ENCODE peak calls at places on chromosomes 4 and X, in four cellular contexts. C is IMR-90, S is K562, H is GM12878. L is an unnamed sample.
A peak's percentile ranks its signal among the peaks of the same experiment; 100 is the strongest.

GRCh38 chr4:10589808-10590207 is 94.8 kb downstream of the CLNK start:
- DNase-seq in C (peak; percentile 29), S (no peak), H (no peak), L (no peak)

GRCh38 chr4:7366958-7367353 is 67.8 kb downstream of the PSAPL1 start:
- DNase-seq in C (no peak), S (no peak), H (no peak), L (no peak)

GRCh38 chr4:110793890-110794588 is 171.2 kb upstream of the PITX2 start:
- DNase-seq in C (no peak), S (no peak), H (no peak), L (no peak)

GRCh38 chr4:118676128-118676527 is 9.1 kb upstream of the METTL14 start:
- DNase-seq in C (no peak), S (no peak), H (no peak), L (no peak)

GRCh38 chrX:39903937-39904336 is 193.8 kb downstream of the BCOR start:
- DNase-seq in C (peak; percentile 44), S (no peak), H (no peak), L (no peak)

GRCh38 chr4:98786866-98787265 is 128.5 kb upstream of the TSPAN5 start:
- DNase-seq in C (peak; percentile 9), S (peak; percentile 33), H (no peak), L (no peak)

GRCh38 chr4:133618963-133619362 is 469.9 kb downstream of the PCDH10 start:
- DNase-seq in C (no peak), S (peak; percentile 12), H (no peak), L (no peak)

GRCh38 chr4:147207941-147208340 is 262.3 kb upstream of the TTC29 start:
- DNase-seq in C (peak; percentile 19), S (no peak), H (no peak), L (no peak)

GRCh38 chr4:113446019-113446418 is 315.5 kb downstream of the CAMK2D start:
- DNase-seq in C (peak; percentile 92), S (no peak), H (no peak), L (no peak)

GRCh38 chr4:55092504-55092903 is 32.9 kb downstream of the KDR start:
- DNase-seq in C (no peak), S (no peak), H (no peak), L (no peak)

GRCh38 chrX:45710081-45710801 is 509.6 kb upstream of the DIPK2B start:
- DNase-seq in C (peak; percentile 96), S (no peak), H (peak; percentile 69), L (peak; percentile 2)

GRCh38 chr4:2415881-2416563 is 2.4 kb downstream of the ZFYVE28 start:
- DNase-seq in C (no peak), S (no peak), H (no peak), L (no peak)
- H3K27me3 ChIP-seq in C (peaks cover 51% of the 10 kb centered on the region), S (no peaks in the 10 kb centered on the region), H (peaks cover 12% of the 10 kb centered on the region), L (peaks cover 29% of the 10 kb centered on the region)

GRCh38 chr4:700587-701264 is 4.9 kb upstream of the PCGF3 start:
- DNase-seq in C (no peak), S (no peak), H (no peak), L (no peak)
- TF ChIP-seq RCOR1 in C (no peak), S (no peak), H (no peak), L (no peak)

DNA sequence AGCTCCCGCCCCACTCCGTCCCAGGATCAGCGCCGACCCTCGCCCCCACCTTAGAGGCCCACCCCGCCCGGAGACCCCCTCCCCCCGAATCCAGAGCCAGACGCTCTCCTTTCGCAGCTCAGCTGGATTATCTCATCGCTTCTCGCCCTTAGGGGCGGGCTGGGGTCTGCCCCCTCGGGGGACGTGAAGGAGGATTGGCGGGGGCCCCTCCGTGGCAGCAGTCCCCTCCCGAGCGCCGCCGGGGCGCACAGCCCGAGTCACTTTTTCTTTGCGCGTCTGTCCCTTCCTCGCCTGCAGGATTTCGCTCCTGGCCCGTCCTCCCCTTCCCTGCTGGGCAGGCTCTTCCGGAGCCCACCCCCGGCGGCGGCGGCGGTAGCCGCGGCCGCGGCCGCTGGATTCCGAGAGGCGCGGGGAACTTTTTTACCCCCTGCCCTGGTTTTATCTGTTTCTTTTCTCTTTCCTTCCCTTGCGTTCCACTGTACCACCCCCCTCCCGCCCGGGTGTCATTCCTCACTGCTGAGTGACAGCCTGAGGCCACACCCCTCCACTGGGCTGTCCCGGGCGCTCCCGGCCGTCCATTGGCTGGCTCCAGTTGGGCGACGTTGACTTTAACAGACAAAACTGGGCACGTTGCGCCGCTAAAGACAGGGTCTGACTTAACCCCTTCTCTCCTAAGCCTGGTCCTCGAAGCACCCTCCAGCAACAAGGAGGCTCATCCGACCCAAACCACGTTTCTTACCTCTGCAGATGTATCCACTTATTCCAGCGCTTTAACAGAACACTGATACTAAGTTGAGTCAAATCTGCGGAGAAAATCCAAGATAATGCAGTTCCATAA is 467 bp upstream of the NKX3-2 start:
- DNase-seq in C (peak; percentile 64), S (peak; percentile 95), H (no peak), L (peak; percentile 87)
- H3K27me3 ChIP-seq in C (peaks cover 72% of the 10 kb centered on the region), S (peaks cover 19% of the 10 kb centered on the region), H (peaks cover 24% of the 10 kb centered on the region), L (peaks cover 74% of the 10 kb centered on the region)

DNA sequence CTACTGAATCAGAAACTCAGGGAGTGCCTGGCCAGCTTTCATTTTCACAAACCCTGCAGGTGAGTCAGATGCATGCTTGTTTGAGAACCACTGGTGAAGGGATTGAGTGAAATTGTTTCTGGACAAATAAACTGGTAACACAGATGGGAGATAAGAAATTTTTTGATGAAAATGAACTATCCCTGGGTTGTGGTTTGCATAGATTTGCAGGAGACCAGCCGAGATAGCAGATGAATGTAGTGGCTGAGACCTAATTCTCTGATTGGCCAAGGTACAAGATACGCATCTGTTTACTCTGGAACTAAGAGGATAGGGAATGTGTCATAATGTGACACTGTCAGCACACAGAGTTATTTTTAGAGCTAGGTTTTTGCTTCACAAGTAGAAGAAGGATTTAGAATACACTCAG is 117.8 kb upstream of the NOCT start:
- DNase-seq in C (peak; percentile 94), S (peak; percentile 29), H (no peak), L (peak; percentile 41)
- TF ChIP-seq RCOR1 in C (peak; percentile 17), S (peak; percentile 92), H (no peak), L (no peak)

GRCh38 chr4:5888222-5888701 is 4.6 kb downstream of the CRMP1 start:
- DNase-seq in C (no peak), S (no peak), H (no peak), L (peak; percentile 92)

GRCh38 chr4:5890063-5890727 is 2.7 kb downstream of the CRMP1 start:
- DNase-seq in C (peak; percentile 30), S (no peak), H (no peak), L (peak; percentile 89)

GRCh38 chr4:5887011-5887360 is 5.9 kb downstream of the CRMP1 start:
- DNase-seq in C (no peak), S (no peak), H (no peak), L (no peak)

GRCh38 chr4:5887361-5888221 is 5.3 kb downstream of the CRMP1 start:
- DNase-seq in C (no peak), S (no peak), H (no peak), L (peak; percentile 84)

GRCh38 chr4:5888706-5889696 is 3.9 kb downstream of the CRMP1 start:
- DNase-seq in C (no peak), S (no peak), H (no peak), L (no peak)
- H3K27me3 ChIP-seq in C (peaks cover 54% of the 10 kb centered on the region), S (peaks cover 24% of the 10 kb centered on the region), H (peaks cover 1% of the 10 kb centered on the region), L (peaks cover 28% of the 10 kb centered on the region)

DNA sequence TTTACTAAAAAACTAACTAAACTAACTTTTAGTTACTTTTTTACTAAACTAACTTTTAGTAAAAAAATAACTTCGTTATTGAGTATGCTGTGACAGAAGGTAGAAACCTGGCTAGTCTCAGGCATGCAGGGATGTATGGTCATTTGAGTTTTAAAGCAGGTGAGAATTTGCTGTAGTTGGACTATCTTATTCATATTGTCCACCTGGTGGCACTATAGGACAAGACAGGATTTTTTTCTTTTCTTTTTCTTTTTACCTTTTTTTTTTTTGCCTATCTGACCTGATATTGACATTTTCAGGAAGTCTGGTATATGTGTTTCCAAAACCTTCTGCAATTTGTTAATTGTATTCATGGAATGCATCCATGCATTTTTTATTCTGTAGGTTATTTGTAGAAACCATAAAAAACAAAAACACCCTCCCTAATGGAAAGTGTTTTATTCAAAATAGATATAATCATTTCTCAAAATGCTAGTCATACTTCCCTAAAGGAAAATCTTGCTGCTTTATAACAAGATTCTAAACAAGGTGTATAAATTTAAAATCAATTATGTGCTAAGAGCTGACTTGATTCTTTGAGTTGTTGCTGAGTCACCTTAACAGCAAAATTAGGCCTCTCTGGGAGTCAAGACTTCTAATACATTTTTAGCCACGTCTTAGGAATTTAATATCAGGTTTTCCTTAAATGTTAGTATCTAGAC is 201.2 kb upstream of the GNPDA2 start:
- DNase-seq in C (peak; percentile 14), S (peak; percentile 7), H (no peak), L (peak; percentile 0)
- TF ChIP-seq RCOR1 in C (no peak), S (no peak), H (no peak), L (no peak)

GRCh38 chr4:73432169-73433000 is 3.6 kb upstream of the AFP start:
- DNase-seq in C (no peak), S (no peak), H (no peak), L (no peak)

GRCh38 chr4:73431813-73432168 is 4.2 kb upstream of the AFP start:
- DNase-seq in C (no peak), S (no peak), H (no peak), L (no peak)

GRCh38 chr4:73430188-73430587 is 5.8 kb upstream of the AFP start:
- DNase-seq in C (no peak), S (no peak), H (no peak), L (no peak)

GRCh38 chr4:73433140-73433539 is 2.9 kb upstream of the AFP start:
- DNase-seq in C (no peak), S (no peak), H (no peak), L (no peak)

GRCh38 chr4:73429118-73429517 is 6.9 kb upstream of the AFP start:
- DNase-seq in C (no peak), S (no peak), H (no peak), L (no peak)
- H3K27me3 ChIP-seq in C (peaks cover 7% of the 10 kb centered on the region), S (no peaks in the 10 kb centered on the region), H (no peaks in the 10 kb centered on the region), L (peaks cover 6% of the 10 kb centered on the region)

DNA sequence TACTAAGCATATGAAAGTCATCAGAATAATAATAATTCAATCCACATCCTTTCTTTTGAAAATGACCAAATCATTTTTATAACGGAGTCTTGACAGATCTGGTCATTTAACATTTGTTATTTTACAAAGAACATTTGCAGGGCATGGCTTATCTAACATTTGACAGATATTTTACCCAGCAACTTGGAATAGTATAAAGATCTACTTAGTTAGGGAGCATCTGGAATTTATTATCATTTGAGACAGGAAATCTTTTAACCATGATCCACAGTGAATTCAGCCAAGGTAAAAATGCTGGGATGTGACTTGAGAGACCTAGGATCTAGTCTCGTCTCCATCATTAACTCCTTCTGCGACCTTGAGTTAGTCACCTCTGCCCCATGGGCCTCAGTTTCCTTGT is 22.4 kb downstream of the STARD8 start:
- DNase-seq in C (no peak), S (no peak), H (no peak), L (peak; percentile 45)
- TF ChIP-seq RCOR1 in C (no peak), S (no peak), H (no peak), L (no peak)

DNA sequence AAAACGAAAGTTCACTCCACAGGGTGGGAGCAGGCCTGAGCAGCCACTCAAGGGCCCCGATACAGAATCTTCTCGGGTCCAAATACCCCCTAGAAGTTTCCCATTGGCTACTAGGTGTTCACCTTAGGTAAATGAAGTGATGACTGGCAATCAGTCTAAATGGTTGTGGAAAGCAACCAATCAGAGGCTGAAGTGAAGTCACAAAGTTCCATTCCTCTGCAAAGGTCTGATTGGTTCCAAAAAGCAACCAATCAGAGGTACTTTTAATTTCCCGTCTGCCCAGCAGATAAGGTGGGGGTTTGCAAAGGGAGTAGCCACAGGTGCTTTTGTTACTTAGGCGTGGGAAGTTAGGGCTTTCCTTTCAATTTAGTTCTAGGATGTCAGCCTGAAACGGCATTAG is 58.2 kb upstream of the NKAP start:
- DNase-seq in C (no peak), S (peak; percentile 14), H (no peak), L (no peak)
- H3K27me3 ChIP-seq in C (peaks cover 33% of the 10 kb centered on the region), S (peaks cover 24% of the 10 kb centered on the region), H (peaks cover 2% of the 10 kb centered on the region), L (peaks cover 56% of the 10 kb centered on the region)